ENCODE peak calls at places on chromosomes 4 and X, in six cellular contexts. S is sigmoid colon, K is transverse colon, Y is breast epithelium, G is Panc1, M is suprapubic skin. I is an unnamed sample.

GRCh38 chrX:124232523-124233201 is 99.8 kb upstream of the TEX13D start:
- DNase-seq in S (no peak), K (no peak), Y (no peak), G (no peak), M (no peak), I (no peak)

GRCh38 chr4:61924131-61924530 is 724.0 kb downstream of the ADGRL3 start:
- DNase-seq in S (no peak), K (no peak), Y (no peak), G (no peak), M (no peak), I (no peak)

GRCh38 chr4:2259541-2260267 is 2.2 kb downstream of the MXD4 start:
- DNase-seq in S (peak), K (peak), Y (peak), G (no peak), M (peak), I (no peak)

GRCh38 chrX:33062016-33062415 is 149.3 kb downstream of the DMD start:
- DNase-seq in S (no peak), K (no peak), Y (no peak), G (no peak), M (no peak), I (no peak)

GRCh38 chr4:65825121-65825520 is 154.8 kb upstream of the EPHA5 start:
- DNase-seq in S (no peak), K (no peak), Y (no peak), G (no peak), M (no peak), I (no peak)

GRCh38 chr4:183563874-183564273 is 59.0 kb downstream of the ING2 start:
- DNase-seq in S (no peak), K (no peak), Y (no peak), G (no peak), M (no peak), I (no peak)

GRCh38 chrX:39996561-39996960 is 101.2 kb downstream of the BCOR start:
- DNase-seq in S (no peak), K (no peak), Y (no peak), G (no peak), M (no peak), I (no peak)

GRCh38 chr4:174714393-174715211 is 114.4 kb downstream of the GLRA3 start:
- DNase-seq in S (peak), K (peak), Y (no peak), G (peak), M (no peak), I (no peak)

GRCh38 chrX:53456254-53456653 is 22.1 kb upstream of the HSD17B10 start:
- DNase-seq in S (no peak), K (no peak), Y (no peak), G (no peak), M (no peak), I (no peak)

GRCh38 chr4:5888706-5889696 is 3.9 kb downstream of the CRMP1 start:
- DNase-seq in S (no peak), K (no peak), Y (no peak), G (no peak), M (no peak), I (no peak)

GRCh38 chrX:30865020-30865419 is 24.0 kb downstream of the TAB3 start:
- DNase-seq in S (no peak), K (no peak), Y (no peak), G (no peak), M (no peak), I (no peak)

GRCh38 chr4:41177016-41177415 is 37.3 kb downstream of the APBB2 start:
- DNase-seq in S (no peak), K (no peak), Y (no peak), G (no peak), M (no peak), I (no peak)

GRCh38 chrX:155056877-155057792 is 13.8 kb downstream of the CMC4 start:
- DNase-seq in S (peak), K (peak), Y (peak), G (no peak), M (peak), I (peak)

GRCh38 chr4:2927696-2928075 is 35.5 kb downstream of the NOP14 start:
- DNase-seq in S (no peak), K (no peak), Y (peak), G (no peak), M (peak), I (no peak)

GRCh38 chrX:104254442-104255115 is at the start of gene ESX1:
- DNase-seq in S (no peak), K (no peak), Y (no peak), G (no peak), M (no peak), I (no peak)

GRCh38 chr4:114694770-114695169 is 96.2 kb downstream of the UGT8 start:
- DNase-seq in S (no peak), K (no peak), Y (no peak), G (peak), M (no peak), I (no peak)

GRCh38 chrX:107482046-107482445 is 32.6 kb downstream of the FRMPD3 start:
- DNase-seq in S (no peak), K (no peak), Y (no peak), G (no peak), M (no peak), I (no peak)

GRCh38 chrX:39470588-39471155 is 627.1 kb downstream of the BCOR start:
- DNase-seq in S (peak), K (peak), Y (no peak), G (no peak), M (no peak), I (no peak)

GRCh38 chrX:134849390-134849789 is 141.4 kb upstream of the SMIM10 start:
- DNase-seq in S (no peak), K (no peak), Y (no peak), G (no peak), M (no peak), I (no peak)

GRCh38 chr4:131584587-131584986 is 1564.5 kb upstream of the PCDH10 start:
- DNase-seq in S (no peak), K (no peak), Y (no peak), G (no peak), M (no peak), I (no peak)

GRCh38 chrX:22300130-22300529 is 27.4 kb downstream of the CBLL2 start:
- DNase-seq in S (peak), K (no peak), Y (no peak), G (no peak), M (no peak), I (no peak)

GRCh38 chr4:189519189-189519588 is 421.5 kb upstream of the FRG1 start:
- DNase-seq in S (no peak), K (no peak), Y (no peak), G (no peak), M (no peak), I (no peak)

GRCh38 chrX:15525664-15526416 is 25.2 kb downstream of the BMX start:
- DNase-seq in S (no peak), K (no peak), Y (no peak), G (no peak), M (no peak), I (no peak)

GRCh38 chr4:166594326-166594946 is 639.9 kb downstream of the SPOCK3 start:
- DNase-seq in S (no peak), K (peak), Y (no peak), G (peak), M (no peak), I (no peak)
- TF ChIP-seq CTCF in S (no peak), K (no peak), Y (no peak), G (peak), M (no peak), I (no peak)

GRCh38 chr4:185202984-185203379 is 818 bp downstream of the CFAP97 start:
- DNase-seq in S (no peak), K (no peak), Y (no peak), G (no peak), M (no peak), I (no peak)

GRCh38 chr4:185209031-185209851 is at the start of gene SNX25:
- DNase-seq in S (peak), K (peak), Y (peak), G (no peak), M (peak), I (no peak)

GRCh38 chr4:185203380-185204237 is at the start of gene CFAP97:
- DNase-seq in S (peak), K (peak), Y (peak), G (no peak), M (peak), I (peak)

GRCh38 chr4:185204238-185204910 is 574 bp upstream of the CFAP97 start:
- DNase-seq in S (no peak), K (no peak), Y (no peak), G (no peak), M (no peak), I (no peak)

DNA sequence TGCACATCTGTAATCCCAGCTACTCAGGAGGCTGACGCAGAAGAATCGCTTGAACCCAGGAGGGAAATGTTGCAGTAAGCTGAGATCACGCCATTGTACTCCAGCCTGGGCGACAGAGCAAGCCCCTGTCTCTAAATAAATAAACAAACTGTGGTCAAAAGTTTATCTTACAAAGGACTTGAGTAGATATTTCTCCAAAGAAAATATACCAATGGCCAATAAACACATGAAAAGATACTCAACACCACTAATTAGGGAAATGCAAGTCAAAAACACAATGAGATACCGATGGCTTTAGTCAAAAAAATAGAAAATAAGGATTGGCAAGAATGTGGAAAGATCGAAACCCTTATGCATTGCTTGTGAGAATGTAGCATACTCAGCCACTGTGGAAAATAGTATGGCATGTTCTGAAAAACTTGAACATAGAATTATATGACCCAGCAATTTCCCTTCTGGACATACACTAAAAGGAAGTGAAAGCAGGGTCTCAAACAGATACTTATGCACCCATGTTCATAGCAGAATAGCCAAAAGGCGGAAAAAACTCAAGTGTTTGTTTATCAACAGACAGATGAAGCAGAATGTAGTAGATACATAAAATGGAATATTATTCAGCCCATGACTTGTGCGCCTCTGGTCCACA is 2.0 kb upstream of the CFAP97 start:
- DNase-seq in S (no peak), K (no peak), Y (no peak), G (no peak), M (no peak), I (no peak)
- H3K4me3 ChIP-seq in S (no peak), K (no peak), Y (no peak), G (no peak), M (no peak), I (no peak)

DNA sequence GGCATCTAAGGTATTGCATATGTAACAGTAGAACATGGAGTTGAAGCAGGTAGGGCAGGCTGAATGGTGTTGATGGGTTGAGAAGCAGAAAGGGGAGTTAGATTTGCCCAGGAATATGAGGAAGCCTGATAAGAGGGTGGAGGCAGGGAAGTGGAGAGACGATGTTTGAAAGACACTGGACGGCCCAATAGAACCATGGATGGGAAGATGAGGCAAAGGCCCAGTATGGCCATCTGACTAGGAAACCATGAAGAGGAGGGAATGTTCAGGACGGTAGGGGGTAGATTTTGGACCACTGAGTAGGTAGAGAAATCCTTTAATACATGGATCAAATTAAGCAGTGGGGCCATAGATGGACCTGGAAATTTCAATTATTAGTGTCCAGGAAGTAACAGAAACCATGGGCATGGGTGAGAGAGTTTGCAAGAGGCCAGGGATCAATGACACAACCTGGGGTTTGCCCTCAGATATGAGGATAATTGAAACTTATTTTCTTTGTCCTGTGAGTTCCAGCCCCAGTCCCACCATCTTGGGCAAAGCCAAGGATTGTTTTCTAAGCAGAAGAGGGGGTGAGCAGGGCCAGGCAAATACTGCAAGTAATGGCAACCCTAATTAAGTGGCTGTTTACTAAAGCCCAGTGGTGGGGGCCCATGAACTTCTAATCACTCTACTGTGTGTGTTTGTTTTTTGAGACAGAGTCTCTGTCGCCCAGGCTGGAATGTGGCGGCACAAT is 2.5 kb upstream of the USP11 start:
- DNase-seq in S (peak), K (no peak), Y (no peak), G (no peak), M (peak), I (no peak)
- TF ChIP-seq POLR2AphosphoS5 in S (no peak), K (no peak), Y (no peak), G (peak), M (no peak), I (no peak)

DNA sequence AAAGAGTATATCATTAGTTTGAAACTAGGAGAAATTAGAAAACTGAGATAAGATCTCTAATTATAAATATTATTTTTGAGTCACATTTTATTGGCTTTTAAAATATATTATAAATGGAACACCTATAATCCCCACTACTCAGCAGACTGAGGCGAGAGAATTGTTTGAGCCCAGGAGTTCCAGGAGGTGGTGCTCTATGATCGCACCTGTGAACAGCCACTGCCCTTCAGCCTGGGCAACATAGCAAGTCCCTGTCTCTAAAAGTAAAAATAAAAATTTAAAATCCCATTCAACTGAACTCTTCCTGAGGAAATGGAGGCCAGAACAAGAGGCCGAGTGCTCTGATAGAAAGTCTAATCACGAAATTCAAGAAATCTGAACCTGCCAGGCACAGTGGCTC is 6.3 kb upstream of the C4orf36 start:
- DNase-seq in S (no peak), K (no peak), Y (no peak), G (no peak), M (no peak), I (no peak)
- TF ChIP-seq CTCF in S (no peak), K (no peak), Y (no peak), G (peak), M (no peak), I (no peak)

GRCh38 chr4:8838911-8839431 is 32.7 kb downstream of the HMX1 start:
- DNase-seq in S (peak), K (peak), Y (peak), G (no peak), M (peak), I (no peak)

GRCh38 chr4:8840816-8841455 is 30.7 kb downstream of the HMX1 start:
- DNase-seq in S (peak), K (peak), Y (peak), G (no peak), M (peak), I (no peak)

GRCh38 chr4:8838296-8838695 is 33.3 kb downstream of the HMX1 start:
- DNase-seq in S (no peak), K (no peak), Y (peak), G (no peak), M (peak), I (no peak)

GRCh38 chr4:8841678-8842268 is 29.9 kb downstream of the HMX1 start:
- DNase-seq in S (no peak), K (no peak), Y (no peak), G (no peak), M (peak), I (no peak)

DNA sequence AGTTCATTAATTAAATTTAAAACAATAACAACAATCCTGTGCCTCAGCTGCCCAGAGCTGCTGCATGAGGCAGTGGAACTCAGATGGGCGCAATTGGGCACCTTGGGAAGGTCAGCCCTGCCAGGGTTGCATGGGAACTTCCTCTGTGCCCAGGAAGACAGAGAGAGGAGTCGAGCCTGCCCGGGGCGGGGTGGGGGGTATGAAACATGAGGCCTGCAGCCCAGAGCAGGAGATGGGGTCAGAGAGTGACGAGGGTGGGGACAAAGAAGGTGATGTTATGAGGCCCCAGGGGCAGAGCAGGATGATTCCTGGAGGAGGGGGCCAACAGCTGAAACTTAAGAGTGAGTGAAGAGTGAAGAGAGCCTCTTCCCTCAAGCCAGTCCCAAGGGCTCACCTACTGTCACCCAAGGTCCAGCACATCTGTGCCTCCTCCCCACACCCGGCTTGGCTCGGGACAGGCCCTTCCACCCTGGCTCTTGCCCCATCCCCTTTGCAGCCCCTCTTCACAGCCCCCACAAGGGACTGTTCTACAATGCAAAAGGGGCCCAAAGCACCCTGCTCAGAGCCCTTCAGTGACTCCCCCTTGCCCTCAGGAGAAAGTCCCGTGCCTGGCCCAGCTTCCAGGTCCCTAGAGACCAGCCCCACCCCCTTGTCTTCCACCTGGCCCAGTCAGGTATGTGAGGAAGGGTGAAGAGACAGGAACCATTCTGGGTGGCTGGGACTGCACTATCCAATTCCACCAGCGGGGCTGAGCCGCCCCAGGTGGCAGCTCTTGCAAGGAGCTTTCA is 31.4 kb downstream of the HMX1 start:
- DNase-seq in S (peak), K (peak), Y (peak), G (no peak), M (peak), I (no peak)
- H3K4me3 ChIP-seq in S (no peak), K (no peak), Y (no peak), G (no peak), M (no peak), I (no peak)

GRCh38 chr4:122584517-122584916 is 36.3 kb downstream of the IL21 start:
- DNase-seq in S (no peak), K (no peak), Y (no peak), G (no peak), M (no peak), I (no peak)
- TF ChIP-seq POLR2AphosphoS5 in S (peak), K (no peak), Y (no peak), G (no peak), M (no peak), I (no peak)

DNA sequence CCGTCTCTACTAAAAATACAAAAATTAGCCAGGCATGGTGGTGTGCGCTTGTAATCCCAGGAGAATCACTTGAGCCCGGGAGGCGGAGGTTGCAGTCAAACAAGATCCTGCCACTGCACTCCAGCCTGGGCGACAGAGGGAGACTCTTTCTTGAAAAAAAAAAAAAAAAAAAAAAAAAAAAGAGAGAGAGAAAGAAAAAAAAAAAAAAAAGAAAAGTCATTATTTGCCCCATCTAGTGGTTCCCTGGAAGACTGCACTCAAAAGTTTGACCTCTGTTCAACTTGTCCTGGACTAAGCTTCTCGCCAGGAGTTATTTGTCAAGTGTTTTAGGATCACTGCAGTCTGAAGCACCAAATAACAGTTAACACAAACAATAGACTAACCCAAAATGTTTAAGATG is 45.3 kb upstream of the KCTD8 start:
- DNase-seq in S (no peak), K (no peak), Y (no peak), G (no peak), M (no peak), I (no peak)
- TF ChIP-seq CTCF in S (no peak), K (no peak), Y (no peak), G (peak), M (no peak), I (peak)

GRCh38 chr4:176792348-176793059 is at the start of gene VEGFC:
- DNase-seq in S (peak), K (peak), Y (peak), G (no peak), M (peak), I (no peak)

GRCh38 chr4:176789955-176790354 is 2.8 kb downstream of the VEGFC start:
- DNase-seq in S (no peak), K (no peak), Y (no peak), G (no peak), M (no peak), I (no peak)

GRCh38 chr4:176791591-176792347 is 953 bp downstream of the VEGFC start:
- DNase-seq in S (peak), K (peak), Y (no peak), G (no peak), M (peak), I (no peak)

GRCh38 chr4:176788971-176789370 is 3.8 kb downstream of the VEGFC start:
- DNase-seq in S (no peak), K (no peak), Y (no peak), G (no peak), M (no peak), I (no peak)

DNA sequence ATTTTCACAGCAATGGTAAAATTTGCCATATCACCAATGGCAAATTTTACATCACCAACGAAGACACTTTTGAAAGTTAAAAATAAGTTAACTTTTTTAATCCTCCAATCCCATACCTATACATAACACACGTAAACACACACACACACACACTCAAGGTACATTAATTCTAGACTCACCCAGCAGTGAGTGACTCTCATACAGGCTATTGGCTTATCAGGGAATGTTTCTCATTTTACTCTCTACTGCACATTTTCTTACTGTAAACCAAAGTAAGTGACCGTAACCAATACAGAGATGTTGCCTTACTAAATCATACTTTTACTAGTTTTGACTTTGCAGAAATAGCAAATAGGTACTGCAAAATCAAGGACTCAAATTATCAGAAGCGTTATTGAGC is 2.3 kb downstream of the VEGFC start:
- DNase-seq in S (no peak), K (no peak), Y (no peak), G (no peak), M (no peak), I (no peak)
- H3K4me3 ChIP-seq in S (no peak), K (no peak), Y (peak), G (peak), M (peak), I (peak)

GRCh38 chr4:87067120-87067885 is 132.5 kb downstream of the AFF1 start:
- DNase-seq in S (no peak), K (no peak), Y (no peak), G (no peak), M (no peak), I (no peak)
- TF ChIP-seq POLR2AphosphoS5 in S (no peak), K (no peak), Y (no peak), G (no peak), M (no peak), I (no peak)

I was measured in esophagus muscularis mucosa.